ENCODE peak calls at places on chromosome 15, in seven cellular contexts. One of them, this sample, is unnamed.

GRCh38 chr15:55897560-55898336 is 95.7 kb downstream of the NEDD4 start:
- DNase-seq in NCI-H2171: peak; percentile 22
- DNase-seq in H7: peak; percentile 66
- DNase-seq in RWPE2: peak; percentile 73
- DNase-seq in epithelial cell of prostate: no peak
- DNase-seq in astrocyte of the spinal cord: peak; percentile 52
- DNase-seq in T-helper 9 cell: no peak
- DNase-seq in this sample: peak; percentile 84

GRCh38 chr15:68620721-68621528 is 42.1 kb downstream of the CORO2B start:
- DNase-seq in T-helper 9 cell: no peak
- DNase-seq in astrocyte of the spinal cord: peak; percentile 98
- DNase-seq in H7: no peak
- DNase-seq in epithelial cell of prostate: no peak
- DNase-seq in RWPE2: no peak
- DNase-seq in NCI-H2171: peak; percentile 90
- DNase-seq in this sample: no peak

GRCh38 chr15:101348643-101349496 is 53.8 kb upstream of the SNRPA1 start:
- DNase-seq in T-helper 9 cell: no peak
- DNase-seq in H7: peak; percentile 70
- DNase-seq in NCI-H2171: no peak
- DNase-seq in astrocyte of the spinal cord: no peak
- DNase-seq in epithelial cell of prostate: no peak
- DNase-seq in RWPE2: no peak
- DNase-seq in this sample: no peak

GRCh38 chr15:47945869-47946666 is 174.7 kb upstream of the SLC24A5 start:
- DNase-seq in epithelial cell of prostate: no peak
- DNase-seq in RWPE2: no peak
- DNase-seq in NCI-H2171: peak; percentile 11
- DNase-seq in astrocyte of the spinal cord: no peak
- DNase-seq in T-helper 9 cell: no peak
- DNase-seq in H7: no peak
- DNase-seq in this sample: no peak

GRCh38 chr15:41806291-41807181 is 21.4 kb upstream of the JMJD7 start:
- DNase-seq in NCI-H2171: no peak
- DNase-seq in astrocyte of the spinal cord: no peak
- DNase-seq in T-helper 9 cell: no peak
- DNase-seq in epithelial cell of prostate: peak; percentile 66
- DNase-seq in H7: peak; percentile 76
- DNase-seq in RWPE2: peak; percentile 99
- DNase-seq in this sample: peak; percentile 98

GRCh38 chr15:92584105-92584504 is 71.5 kb downstream of the FAM174B start:
- DNase-seq in epithelial cell of prostate: no peak
- DNase-seq in H7: no peak
- DNase-seq in T-helper 9 cell: no peak
- DNase-seq in astrocyte of the spinal cord: no peak
- DNase-seq in RWPE2: peak; percentile 3
- DNase-seq in NCI-H2171: no peak
- DNase-seq in this sample: no peak

GRCh38 chr15:76763554-76763953 is 141.6 kb downstream of the SCAPER start:
- DNase-seq in epithelial cell of prostate: no peak
- DNase-seq in T-helper 9 cell: no peak
- DNase-seq in RWPE2: no peak
- DNase-seq in astrocyte of the spinal cord: no peak
- DNase-seq in H7: no peak
- DNase-seq in NCI-H2171: no peak
- DNase-seq in this sample: no peak

GRCh38 chr15:48040166-48040817 is 80.5 kb upstream of the SLC24A5 start:
- DNase-seq in RWPE2: no peak
- DNase-seq in T-helper 9 cell: no peak
- DNase-seq in NCI-H2171: no peak
- DNase-seq in H7: no peak
- DNase-seq in astrocyte of the spinal cord: peak; percentile 59
- DNase-seq in epithelial cell of prostate: no peak
- DNase-seq in this sample: no peak

GRCh38 chr15:90870354-90871096 is 2.1 kb downstream of the FURIN start:
- DNase-seq in RWPE2: no peak
- DNase-seq in NCI-H2171: no peak
- DNase-seq in H7: no peak
- DNase-seq in T-helper 9 cell: no peak
- DNase-seq in astrocyte of the spinal cord: peak; percentile 45
- DNase-seq in epithelial cell of prostate: no peak
- DNase-seq in this sample: no peak